ENCODE peak calls at places on chromosome 20, in seven cellular contexts. O is effector memory CD4-positive, alpha-beta T cell; A is heart left ventricle; M is cardiac fibroblast; K is right atrium auricular region; R is body of pancreas; N is upper lobe of right lung. Q is an unnamed sample.

GRCh38 chr20:4113996-4114603 is 98.7 kb upstream of the RNF24 start:
- DNase-seq in A (no peak), R (no peak), N (no peak), M (no peak), O (no peak), K (no peak), Q (no peak)

GRCh38 chr20:17768267-17768666 is 68.5 kb downstream of the BANF2 start:
- DNase-seq in K (no peak), A (no peak), R (no peak), M (no peak), O (no peak), N (no peak), Q (no peak)

GRCh38 chr20:8631271-8631670 is 437.6 kb upstream of the PLCB4 start:
- DNase-seq in N (no peak), A (no peak), O (no peak), M (no peak), K (no peak), R (no peak), Q (no peak)

GRCh38 chr20:47922280-47922675 is 137.0 kb upstream of the SULF2 start:
- DNase-seq in M (peak), A (no peak), O (no peak), R (no peak), K (no peak), N (no peak), Q (no peak)

GRCh38 chr20:57748601-57749130 is 38.9 kb upstream of the PMEPA1 start:
- DNase-seq in A (peak), R (peak), M (peak), K (peak), N (peak), O (peak), Q (peak)

GRCh38 chr20:39289316-39289715 is 327.2 kb downstream of the DHX35 start:
- DNase-seq in R (no peak), M (no peak), A (no peak), O (no peak), K (no peak), N (no peak), Q (no peak)

GRCh38 chr20:50385733-50386640 is 124.2 kb upstream of the PTPN1 start:
- DNase-seq in A (no peak), N (no peak), R (no peak), M (no peak), O (peak), K (no peak), Q (peak)

GRCh38 chr20:40668449-40669228 is 20.4 kb downstream of the MAFB start:
- DNase-seq in N (no peak), R (no peak), K (no peak), A (no peak), O (no peak), M (no peak), Q (no peak)

GRCh38 chr20:41149679-41150131 is 12.4 kb downstream of the PLCG1 start:
- DNase-seq in R (no peak), A (no peak), N (no peak), K (no peak), M (peak), O (no peak), Q (no peak)

DNA sequence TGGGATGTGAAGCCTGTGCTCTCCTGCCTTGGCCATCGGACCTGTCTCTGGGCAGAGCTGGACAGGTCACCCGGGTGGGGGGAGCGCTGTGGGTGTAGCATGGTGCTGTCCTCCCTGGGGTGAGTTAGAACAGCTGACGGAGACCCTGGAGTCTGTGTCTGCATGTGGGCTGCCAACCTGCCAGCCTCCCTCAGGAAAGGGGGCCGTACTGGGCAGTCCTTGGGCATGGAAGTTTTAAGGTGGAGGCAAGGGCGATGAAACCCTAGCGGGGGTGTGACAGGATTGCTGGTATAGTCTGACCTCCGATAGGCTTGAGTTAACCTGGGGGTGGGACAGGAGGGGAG is 2.4 kb downstream of the SOX18 start:
- DNase-seq in N (no peak), O (no peak), A (no peak), M (no peak), K (no peak), R (no peak), Q (no peak)
- H3K4me3 ChIP-seq in N (peak), O (no peak), A (peak), M (no peak), K (peak), R (no peak), Q (no peak)

GRCh38 chr20:53763707-53764415 is 170.2 kb upstream of the ZNF217 start:
- DNase-seq in K (no peak), O (no peak), M (peak), R (peak), A (no peak), N (no peak), Q (no peak)
- H3K4me3 ChIP-seq in K (no peak), O (no peak), M (no peak), R (no peak), A (no peak), N (no peak), Q (no peak)

DNA sequence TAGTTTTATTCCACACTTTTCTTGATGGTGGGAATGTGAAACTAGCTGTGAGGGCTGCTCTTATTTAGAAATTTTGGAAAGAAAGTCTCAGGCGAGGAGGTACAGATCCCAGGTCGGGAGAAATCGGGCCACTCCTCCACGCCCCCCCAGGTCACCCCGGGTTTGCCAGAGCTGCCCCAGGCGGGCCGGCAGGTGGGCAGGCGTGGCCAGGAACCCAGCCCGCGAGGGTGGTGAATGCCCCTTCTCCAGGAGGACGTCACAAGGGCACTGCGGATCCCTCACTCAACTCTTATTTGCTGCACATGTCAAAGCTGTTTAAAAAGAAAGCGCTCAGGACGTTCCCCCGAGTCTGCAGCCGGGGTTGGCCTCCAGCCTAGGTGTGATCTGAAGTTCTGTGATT is 60.5 kb upstream of the SLCO4A1 start:
- DNase-seq in N (no peak), R (no peak), K (no peak), A (no peak), O (no peak), M (no peak), Q (no peak)
- H3K4me3 ChIP-seq in N (no peak), R (no peak), K (no peak), A (no peak), O (no peak), M (no peak), Q (no peak)

DNA sequence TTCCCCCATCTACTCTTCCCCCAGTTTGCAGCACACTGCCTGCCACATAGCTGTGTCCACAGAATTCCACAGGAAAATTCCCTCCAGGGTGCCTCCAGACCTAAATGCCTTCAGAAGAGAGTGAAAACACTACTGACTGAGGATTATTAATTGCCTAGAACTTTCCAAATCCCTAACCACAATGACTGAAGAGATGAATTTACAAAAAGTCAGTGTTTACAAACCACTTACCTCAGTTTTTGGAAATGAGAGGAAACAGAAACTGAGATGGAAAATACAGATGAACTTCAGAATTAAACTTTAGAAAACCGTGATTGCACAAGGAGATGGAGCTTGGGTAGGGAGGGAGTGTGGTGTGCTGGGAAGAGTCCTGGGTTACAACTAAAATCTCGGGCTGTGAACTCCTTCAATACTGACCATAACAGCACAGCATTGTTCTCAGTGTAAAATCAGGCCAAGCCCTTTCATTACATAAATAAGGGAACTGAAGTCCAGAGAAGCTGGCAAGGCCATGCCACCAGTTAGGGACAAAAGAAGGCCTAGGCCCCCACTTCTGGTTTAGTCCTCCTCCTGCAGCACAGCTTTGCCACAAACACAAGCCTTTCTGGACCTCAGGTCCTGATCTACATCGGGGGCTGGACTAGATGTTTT is 4.1 kb downstream of the ELMO2 start:
- DNase-seq in R (peak), A (no peak), M (no peak), O (no peak), N (no peak), K (no peak), Q (no peak)
- H3K4me3 ChIP-seq in R (no peak), A (no peak), M (no peak), O (peak), N (no peak), K (no peak), Q (peak)

GRCh38 chr20:11048739-11049138 is 374.9 kb upstream of the JAG1 start:
- DNase-seq in R (no peak), O (no peak), N (no peak), K (no peak), A (no peak), M (no peak), Q (no peak)

GRCh38 chr20:11050350-11050749 is 376.6 kb upstream of the JAG1 start:
- DNase-seq in M (no peak), A (no peak), K (no peak), N (no peak), R (no peak), O (no peak), Q (no peak)

GRCh38 chr20:11045412-11046175 is 371.8 kb upstream of the JAG1 start:
- DNase-seq in A (no peak), K (no peak), O (no peak), R (no peak), N (no peak), M (no peak), Q (no peak)

GRCh38 chr20:11044561-11044960 is 370.8 kb upstream of the JAG1 start:
- DNase-seq in N (no peak), A (no peak), R (no peak), K (no peak), O (no peak), M (no peak), Q (no peak)

DNA sequence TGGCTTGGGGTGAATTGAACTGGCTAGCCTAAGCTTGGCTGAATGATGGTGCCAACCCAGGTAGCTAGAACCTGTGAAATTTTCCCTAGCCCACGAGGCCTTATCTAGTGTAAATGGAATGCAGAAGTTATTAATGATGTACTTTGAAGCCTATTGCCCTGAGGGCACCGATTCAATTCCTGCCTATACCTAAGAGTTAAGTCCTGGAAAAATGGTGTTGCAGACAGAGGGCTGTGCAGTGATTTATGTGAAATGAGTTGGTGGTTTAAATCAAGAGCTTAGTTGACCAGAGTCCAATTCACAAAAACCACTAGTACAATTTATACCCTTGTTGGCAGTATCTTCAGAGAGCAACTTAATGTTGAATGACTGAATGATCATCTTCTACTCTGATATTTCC is 373.8 kb upstream of the JAG1 start:
- DNase-seq in M (no peak), R (no peak), N (no peak), O (no peak), K (no peak), A (no peak), Q (no peak)
- H3K4me3 ChIP-seq in M (no peak), R (no peak), N (no peak), O (no peak), K (no peak), A (no peak), Q (no peak)